ENCODE peak calls at places on chromosome 21, in five cellular contexts. One of them, this sample, is unnamed.

GRCh38 chr21:18622383-18622782 is 218.8 kb upstream of the TMPRSS15 start:
- DNase-seq in Karpas-422: no peak
- DNase-seq in NT2/D1: no peak
- DNase-seq in hepatocyte: no peak
- DNase-seq in A549: no peak
- DNase-seq in this sample: no peak

GRCh38 chr21:34599534-34600101 is 15.3 kb downstream of the RCAN1 start:
- DNase-seq in Karpas-422: no peak
- DNase-seq in NT2/D1: no peak
- DNase-seq in hepatocyte: no peak
- DNase-seq in A549: no peak
- DNase-seq in this sample: no peak

GRCh38 chr21:39483917-39484316 is 32.1 kb downstream of the SH3BGR start:
- DNase-seq in Karpas-422: no peak
- DNase-seq in NT2/D1: no peak
- DNase-seq in hepatocyte: peak
- DNase-seq in A549: no peak
- DNase-seq in this sample: no peak

GRCh38 chr21:32186843-32187242 is 92.0 kb downstream of the MIS18A start:
- DNase-seq in Karpas-422: no peak
- DNase-seq in NT2/D1: no peak
- DNase-seq in hepatocyte: no peak
- DNase-seq in A549: no peak
- DNase-seq in this sample: no peak

GRCh38 chr21:35648512-35648911 is 411.8 kb downstream of the SETD4 start:
- DNase-seq in Karpas-422: no peak
- DNase-seq in NT2/D1: no peak
- DNase-seq in hepatocyte: no peak
- DNase-seq in A549: no peak
- DNase-seq in this sample: no peak

GRCh38 chr21:34967509-34968289 is 81.4 kb downstream of the RUNX1 start:
- DNase-seq in Karpas-422: no peak
- DNase-seq in NT2/D1: no peak
- DNase-seq in hepatocyte: peak
- DNase-seq in A549: peak
- DNase-seq in this sample: no peak

GRCh38 chr21:24050233-24050632 is 1557.0 kb downstream of the MRPL39 start:
- DNase-seq in Karpas-422: no peak
- DNase-seq in NT2/D1: no peak
- DNase-seq in hepatocyte: no peak
- DNase-seq in A549: no peak
- DNase-seq in this sample: no peak

GRCh38 chr21:29586696-29587095 is 288.0 kb downstream of the BACH1 start:
- DNase-seq in Karpas-422: no peak
- DNase-seq in NT2/D1: no peak
- DNase-seq in hepatocyte: no peak
- DNase-seq in A549: no peak
- DNase-seq in this sample: no peak

GRCh38 chr21:39182484-39183271 is 573 bp downstream of the PSMG1 start:
- DNase-seq in Karpas-422: peak
- DNase-seq in NT2/D1: no peak
- DNase-seq in hepatocyte: no peak
- DNase-seq in A549: no peak
- DNase-seq in this sample: peak

GRCh38 chr21:43193651-43194302 is 25.0 kb downstream of the CRYAA start:
- DNase-seq in Karpas-422: peak
- DNase-seq in NT2/D1: no peak
- DNase-seq in hepatocyte: peak
- DNase-seq in A549: no peak
- DNase-seq in this sample: peak

GRCh38 chr21:34352556-34352955 is 11.2 kb upstream of the KCNE2 start:
- DNase-seq in Karpas-422: no peak
- DNase-seq in NT2/D1: no peak
- DNase-seq in hepatocyte: no peak
- DNase-seq in A549: no peak
- DNase-seq in this sample: no peak

GRCh38 chr21:27683292-27683691 is 716.4 kb upstream of the ADAMTS5 start:
- DNase-seq in Karpas-422: no peak
- DNase-seq in NT2/D1: no peak
- DNase-seq in hepatocyte: no peak
- DNase-seq in A549: no peak
- DNase-seq in this sample: no peak

GRCh38 chr21:14603202-14603601 is 57.1 kb upstream of the SAMSN1 start:
- DNase-seq in Karpas-422: no peak
- DNase-seq in NT2/D1: no peak
- DNase-seq in hepatocyte: no peak
- DNase-seq in A549: no peak
- DNase-seq in this sample: no peak
- H3K4me3 ChIP-seq in Karpas-422: no peak
- H3K4me3 ChIP-seq in NT2/D1: no peak
- H3K4me3 ChIP-seq in hepatocyte: no peak
- H3K4me3 ChIP-seq in A549: no peak
- H3K4me3 ChIP-seq in this sample: no peak

GRCh38 chr21:44793269-44794030 is 8.2 kb downstream of the UBE2G2 start:
- DNase-seq in Karpas-422: peak
- DNase-seq in NT2/D1: no peak
- DNase-seq in hepatocyte: peak
- DNase-seq in A549: peak
- DNase-seq in this sample: peak
- H3K4me3 ChIP-seq in Karpas-422: no peak
- H3K4me3 ChIP-seq in NT2/D1: no peak
- H3K4me3 ChIP-seq in hepatocyte: no peak
- H3K4me3 ChIP-seq in A549: no peak
- H3K4me3 ChIP-seq in this sample: no peak

GRCh38 chr21:26570203-26570602 is 2.9 kb downstream of the CYYR1 start:
- DNase-seq in Karpas-422: no peak
- DNase-seq in NT2/D1: no peak
- DNase-seq in hepatocyte: no peak
- DNase-seq in A549: no peak
- DNase-seq in this sample: no peak
- H3K4me3 ChIP-seq in Karpas-422: no peak
- H3K4me3 ChIP-seq in NT2/D1: no peak
- H3K4me3 ChIP-seq in hepatocyte: no peak
- H3K4me3 ChIP-seq in A549: no peak
- H3K4me3 ChIP-seq in this sample: no peak

DNA sequence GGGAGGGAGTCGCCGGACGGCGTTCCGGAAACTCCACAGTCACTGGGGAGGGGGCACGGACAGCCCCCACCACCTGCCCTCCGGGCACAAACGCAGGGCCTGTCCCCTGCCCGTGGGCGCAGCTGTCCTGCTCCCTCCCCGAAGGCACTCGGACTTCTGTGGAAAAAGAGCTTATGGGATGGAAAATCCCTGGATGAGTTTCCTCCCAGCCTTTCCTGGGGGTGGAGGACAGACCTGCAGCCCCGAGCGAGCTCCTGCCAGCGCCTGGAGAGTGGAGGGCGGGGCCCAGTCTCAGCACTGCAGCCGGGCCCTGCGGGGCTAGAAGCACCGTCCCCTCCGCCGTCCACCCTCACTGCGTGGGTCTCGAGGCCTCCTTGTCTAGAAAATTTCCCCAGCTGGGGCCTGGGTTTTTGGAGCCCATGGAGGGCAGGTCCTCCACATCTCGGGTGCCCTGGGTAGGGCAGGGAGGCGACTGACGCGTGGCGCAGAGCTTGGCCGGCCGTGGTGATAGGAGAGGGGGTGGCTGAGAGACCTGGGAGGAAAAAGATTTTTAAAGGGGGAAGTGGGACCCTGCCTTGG is 6.5 kb upstream of the COL6A1 start:
- DNase-seq in Karpas-422: no peak
- DNase-seq in NT2/D1: no peak
- DNase-seq in hepatocyte: peak
- DNase-seq in A549: no peak
- DNase-seq in this sample: peak
- H3K4me3 ChIP-seq in Karpas-422: no peak
- H3K4me3 ChIP-seq in NT2/D1: peak
- H3K4me3 ChIP-seq in hepatocyte: no peak
- H3K4me3 ChIP-seq in A549: no peak
- H3K4me3 ChIP-seq in this sample: peak

DNA sequence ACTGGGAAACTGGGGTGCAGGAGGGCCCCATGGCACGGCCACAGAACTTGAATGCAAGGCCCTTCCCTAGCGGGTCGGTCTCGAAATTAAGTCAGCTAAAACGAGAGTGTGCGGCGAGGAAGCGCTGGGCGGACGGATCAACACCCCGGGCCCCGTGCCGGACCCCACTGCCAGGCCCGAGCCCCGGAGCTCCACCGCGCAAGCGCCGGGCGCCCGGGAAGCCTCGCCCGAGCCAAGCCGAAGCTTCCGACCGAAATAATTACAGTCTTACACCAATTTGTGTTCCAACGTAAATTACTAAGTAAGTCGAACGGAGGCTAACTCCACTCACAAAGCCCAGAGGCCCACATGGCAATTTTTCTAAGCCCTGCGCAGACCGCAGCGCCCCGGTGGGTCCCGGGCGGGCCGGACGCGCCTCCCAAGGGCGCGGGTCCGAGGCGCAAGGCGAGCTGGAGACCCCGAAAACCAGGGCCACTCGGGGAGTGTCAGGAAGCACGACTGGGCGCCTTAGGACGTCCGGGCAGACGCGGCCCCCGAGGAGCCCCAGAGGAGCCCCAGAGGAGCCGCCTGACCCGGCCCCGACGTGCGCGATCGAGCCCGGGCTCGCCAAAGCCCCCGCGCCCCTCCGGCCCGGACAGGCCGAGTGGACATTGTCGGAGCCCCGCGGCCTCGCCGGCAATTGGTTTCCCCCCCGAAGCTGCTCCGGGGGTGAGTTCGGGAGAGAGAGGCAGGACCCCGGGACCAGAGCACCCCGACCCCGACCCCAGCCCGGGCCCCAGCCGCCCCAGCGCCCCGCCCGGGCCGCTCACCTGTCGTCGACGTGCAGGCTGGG is 585 bp downstream of the RIPK4 start:
- DNase-seq in Karpas-422: no peak
- DNase-seq in NT2/D1: no peak
- DNase-seq in hepatocyte: no peak
- DNase-seq in A549: no peak
- DNase-seq in this sample: no peak
- H3K4me3 ChIP-seq in Karpas-422: no peak
- H3K4me3 ChIP-seq in NT2/D1: peak
- H3K4me3 ChIP-seq in hepatocyte: peak
- H3K4me3 ChIP-seq in A549: peak
- H3K4me3 ChIP-seq in this sample: peak

DNA sequence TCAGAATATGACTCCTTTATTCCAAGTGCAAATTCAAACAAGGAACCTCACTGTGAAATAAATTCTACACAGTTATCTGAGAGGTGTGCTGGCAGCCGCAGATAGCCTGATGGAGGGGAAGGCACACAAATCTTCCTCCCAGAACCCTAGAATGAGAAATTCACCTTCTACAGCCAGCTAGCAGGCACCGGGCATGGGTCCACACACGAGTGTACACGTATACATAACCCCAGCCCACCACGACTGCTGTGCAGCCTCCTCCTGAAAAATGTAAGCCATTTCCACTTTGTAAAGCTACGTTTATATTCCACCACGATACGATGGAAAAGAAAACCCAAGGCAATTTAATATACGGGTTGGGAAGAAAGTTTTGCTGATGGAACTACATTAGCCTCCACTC is 1.8 kb downstream of the BTG3 start:
- DNase-seq in Karpas-422: no peak
- DNase-seq in NT2/D1: no peak
- DNase-seq in hepatocyte: peak
- DNase-seq in A549: no peak
- DNase-seq in this sample: peak
- H3K4me3 ChIP-seq in Karpas-422: peak
- H3K4me3 ChIP-seq in NT2/D1: peak
- H3K4me3 ChIP-seq in hepatocyte: peak
- H3K4me3 ChIP-seq in A549: peak
- H3K4me3 ChIP-seq in this sample: peak

GRCh38 chr21:15731243-15731613 is 1.4 kb downstream of the USP25 start:
- DNase-seq in Karpas-422: peak
- DNase-seq in NT2/D1: no peak
- DNase-seq in hepatocyte: no peak
- DNase-seq in A549: peak
- DNase-seq in this sample: no peak
- H3K4me3 ChIP-seq in Karpas-422: peak
- H3K4me3 ChIP-seq in NT2/D1: peak
- H3K4me3 ChIP-seq in hepatocyte: peak
- H3K4me3 ChIP-seq in A549: peak
- H3K4me3 ChIP-seq in this sample: peak